ENCODE peak calls at places on chromosomes 4 and X, in ten cellular contexts. U, M, P, F, I, X, D, L, B and W are unnamed samples.

GRCh38 chr4:2867758-2868491 is 24.3 kb downstream of the ADD1 start:
- DNase-seq in F (no peak), D (peak; percentile 43), X (peak; percentile 45), I (no peak), P (peak; percentile 37), B (no peak), L (no peak), M (no peak), U (peak; percentile 64), W (no peak)

GRCh38 chr4:102868153-102868781 is 525 bp upstream of the CISD2 start:
- DNase-seq in U (no peak), L (no peak), X (peak; percentile 58), I (peak; percentile 82), D (no peak), M (no peak), P (peak; percentile 26), B (no peak), F (no peak), W (peak; percentile 60)

GRCh38 chr4:109631709-109632108 is 71.5 kb downstream of the CASP6 start:
- DNase-seq in L (no peak), M (no peak), B (no peak), F (no peak), I (no peak), D (peak; percentile 8), P (peak; percentile 29), X (no peak), U (peak; percentile 24), W (no peak)

GRCh38 chr4:56768301-56768700 is 53.2 kb downstream of the SPINK2 start:
- DNase-seq in D (no peak), U (no peak), F (no peak), P (no peak), L (no peak), I (no peak), M (no peak), X (no peak), B (no peak), W (no peak)

GRCh38 chr4:184237612-184238011 is 19.9 kb upstream of the ENPP6 start:
- DNase-seq in F (no peak), I (no peak), P (no peak), M (no peak), D (no peak), B (no peak), X (no peak), L (no peak), U (no peak), W (no peak)

GRCh38 chr4:2935762-2936743 is 27.2 kb downstream of the NOP14 start:
- DNase-seq in P (peak; percentile 18), U (peak; percentile 75), I (peak; percentile 69), D (no peak), L (no peak), F (no peak), X (peak; percentile 18), M (peak; percentile 72), B (peak; percentile 77), W (no peak)

GRCh38 chr4:84673475-84674230 is 90.7 kb downstream of the CDS1 start:
- DNase-seq in M (peak; percentile 64), P (no peak), B (peak; percentile 92), F (peak; percentile 59), L (peak; percentile 81), I (no peak), U (no peak), X (no peak), D (no peak), W (no peak)

GRCh38 chr4:87950516-87950915 is 25.0 kb upstream of the SPP1 start:
- DNase-seq in L (no peak), U (no peak), B (no peak), P (no peak), F (no peak), M (no peak), I (no peak), X (no peak), D (no peak), W (no peak)

GRCh38 chr4:109131559-109131958 is 170.9 kb downstream of the COL25A1 start:
- DNase-seq in B (no peak), P (no peak), L (no peak), U (no peak), M (no peak), F (no peak), D (no peak), I (no peak), X (no peak), W (no peak)

DNA sequence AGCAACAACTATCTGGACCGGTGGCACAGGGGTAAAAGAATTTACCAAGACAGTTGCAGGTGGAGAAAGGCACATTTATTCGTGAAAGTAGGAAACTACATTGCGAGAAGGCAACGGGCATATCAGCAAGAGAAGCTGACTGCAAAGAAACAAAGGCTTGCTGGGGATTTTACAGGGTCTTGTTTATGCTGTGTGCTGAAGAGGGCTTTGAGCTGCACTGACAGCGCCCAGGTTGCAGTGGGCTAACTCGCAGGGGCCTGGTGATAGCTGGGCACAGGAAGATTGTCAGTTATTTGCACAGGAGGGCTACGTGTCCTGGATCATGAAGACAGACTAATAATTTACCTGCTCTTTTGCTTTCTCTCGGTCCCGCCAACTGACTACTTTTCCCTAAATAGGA is 10.7 kb downstream of the TLR3 start:
- DNase-seq in M (no peak), L (no peak), U (no peak), B (no peak), P (no peak), X (no peak), I (no peak), F (no peak), D (no peak), W (no peak)
- H3K4me3 ChIP-seq in M (no peak overlapping the region), L (no peak overlapping the region), U (no peak overlapping the region), B (no peak overlapping the region), P (no peak overlapping the region), X (no peak overlapping the region), I (no peak overlapping the region), F (no peak overlapping the region), D (no peak overlapping the region), W (no peak overlapping the region)

GRCh38 chr4:99205104-99205979 is 13.7 kb downstream of the ADH6 start:
- DNase-seq in I (no peak), L (peak; percentile 17), M (no peak), U (peak; percentile 3), D (no peak), B (no peak), P (peak; percentile 71), X (no peak), F (no peak), W (no peak)

GRCh38 chr4:99200148-99200547 is 18.9 kb downstream of the ADH6 start:
- DNase-seq in M (no peak), L (no peak), X (no peak), U (no peak), B (no peak), I (no peak), D (no peak), F (no peak), P (no peak), W (no peak)

GRCh38 chr4:99202536-99202935 is 16.5 kb downstream of the ADH6 start:
- DNase-seq in L (no peak), M (no peak), D (no peak), X (no peak), I (no peak), P (peak; percentile 61), B (no peak), U (no peak), F (no peak), W (no peak)

GRCh38 chr4:99202094-99202493 is 17.0 kb downstream of the ADH6 start:
- DNase-seq in F (no peak), L (no peak), U (no peak), B (no peak), D (no peak), M (no peak), P (no peak), X (no peak), I (no peak), W (no peak)

GRCh38 chr4:99201687-99202086 is 17.4 kb downstream of the ADH6 start:
- DNase-seq in P (no peak), B (no peak), I (no peak), D (no peak), L (no peak), F (no peak), X (no peak), U (no peak), M (no peak), W (no peak)
- TF ChIP-seq CTCF in P (peak; percentile 40), B (no peak), I (no peak), D (no peak), L (no peak), F (peak; percentile 27), X (no peak), U (no peak), M (no peak), W (no peak)

DNA sequence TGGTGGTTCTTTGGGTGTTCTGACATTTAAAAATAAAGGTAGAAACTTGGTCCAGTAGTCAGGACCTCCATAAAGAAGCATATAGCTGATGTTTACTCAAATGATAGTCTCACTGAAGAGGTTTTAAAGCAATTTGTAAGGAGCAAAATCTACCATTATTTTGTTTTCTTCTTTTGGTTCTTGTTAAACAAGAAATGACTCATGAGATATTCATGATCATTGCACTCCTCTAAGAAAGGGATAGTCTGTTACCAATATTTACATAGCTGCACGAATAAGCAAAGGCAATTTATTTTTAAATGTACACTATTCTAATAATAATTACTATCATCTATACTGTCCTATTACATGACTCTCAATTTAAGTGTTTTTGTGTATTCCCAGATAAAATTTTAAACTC is 397.9 kb downstream of the FAM47B start:
- DNase-seq in D (no peak), M (no peak), I (no peak), L (no peak), P (no peak), U (no peak), X (no peak), F (no peak), B (no peak), W (no peak)
- H3K4me3 ChIP-seq in D (no peak overlapping the region), M (no peak overlapping the region), I (no peak overlapping the region), L (no peak overlapping the region), P (no peak overlapping the region), U (no peak overlapping the region), X (no peak overlapping the region), F (no peak overlapping the region), B (no peak overlapping the region), W (no peak overlapping the region)

DNA sequence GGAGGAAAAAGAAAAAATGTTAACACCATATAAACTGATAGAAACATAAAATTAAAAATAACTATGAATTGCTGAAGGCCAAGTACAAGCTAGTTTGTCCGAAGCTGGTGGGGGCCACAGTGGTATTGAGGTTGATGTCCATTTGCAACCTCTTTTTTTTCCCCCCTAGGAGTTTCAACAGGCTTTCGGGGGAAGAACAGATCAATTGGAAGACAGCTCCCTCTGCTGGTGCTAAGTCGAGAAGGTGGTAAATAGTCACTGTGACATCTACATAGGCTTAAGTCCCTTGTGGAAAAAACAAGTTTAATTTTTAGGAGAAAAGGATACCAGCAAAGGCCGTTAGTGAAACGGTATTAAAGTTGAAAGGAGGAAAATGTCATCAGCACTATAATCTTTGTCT is 115.7 kb upstream of the ZXDA start:
- DNase-seq in B (no peak), L (no peak), I (no peak), M (no peak), U (peak; percentile 9), X (no peak), P (peak; percentile 21), F (no peak), D (peak; percentile 8), W (no peak)
- TF ChIP-seq CTCF in B (no peak), L (peak; percentile 24), I (peak; percentile 19), M (peak; percentile 31), U (peak; percentile 51), X (no peak), P (peak; percentile 19), F (peak; percentile 45), D (no peak), W (peak; percentile 64)